ENCODE peak calls at places on chromosomes 11 and 22, in nine cellular contexts. H is K562, N is HCT116, O is sigmoid colon, P is prostate gland, B is transverse colon, J is HepG2, S is vagina, Y is upper lobe of left lung. Z is an unnamed sample.

GRCh38 chr11:6315811-6316425 is 4.4 kb downstream of the CAVIN3 start:
- DNase-seq in P (peak), H (peak), S (no peak), B (peak), Y (peak), J (peak), O (peak), N (peak), Z (peak)

GRCh38 chr22:36386900-36387663 is 685 bp downstream of the MYH9 start:
- DNase-seq in H (no peak), O (peak), P (peak), S (no peak), J (no peak), Y (peak), N (no peak), B (peak), Z (peak)

GRCh38 chr11:118609380-118610219 is 2.2 kb downstream of the PHLDB1 start:
- DNase-seq in J (no peak), B (no peak), P (no peak), N (no peak), O (peak), Y (no peak), H (no peak), S (no peak), Z (peak)

GRCh38 chr11:57376095-57376812 is 4.7 kb downstream of the PRG3 start:
- DNase-seq in Y (no peak), J (no peak), H (no peak), O (no peak), B (no peak), N (no peak), P (no peak), S (no peak), Z (no peak)

GRCh38 chr22:40250608-40251007 is 72.9 kb downstream of the TNRC6B start:
- DNase-seq in S (no peak), N (no peak), B (no peak), O (no peak), J (no peak), Y (no peak), H (no peak), P (no peak), Z (no peak)

GRCh38 chr22:37483050-37483449 is 3.1 kb downstream of the MFNG start:
- DNase-seq in H (no peak), B (no peak), O (no peak), Y (no peak), S (no peak), N (no peak), P (no peak), J (no peak), Z (no peak)

GRCh38 chr11:125516266-125516665 is 20.2 kb upstream of the FEZ1 start:
- DNase-seq in Y (no peak), O (no peak), N (no peak), P (no peak), S (no peak), J (no peak), H (no peak), B (no peak), Z (no peak)

GRCh38 chr22:39946571-39947407 is 13.4 kb upstream of the TMA7B start:
- DNase-seq in P (peak), B (no peak), H (peak), S (no peak), O (no peak), J (no peak), Y (no peak), N (no peak), Z (peak)

GRCh38 chr11:27698872-27699241 is 1.4 kb downstream of the BDNF start:
- DNase-seq in J (peak), N (peak), S (no peak), B (peak), O (peak), H (peak), P (peak), Y (peak), Z (no peak)

GRCh38 chr22:37179622-37180420 is 8.2 kb downstream of the C1QTNF6 start:
- DNase-seq in S (no peak), Y (no peak), N (no peak), O (peak), P (no peak), B (peak), J (no peak), H (no peak), Z (no peak)

GRCh38 chr11:16394947-16395346 is 38.6 kb upstream of the SOX6 start:
- DNase-seq in S (no peak), J (no peak), P (no peak), N (no peak), O (no peak), H (no peak), Y (no peak), B (no peak), Z (no peak)

GRCh38 chr11:1959786-1960185 is 12.7 kb downstream of the MRPL23 start:
- DNase-seq in B (no peak), N (no peak), O (peak), P (no peak), S (no peak), H (no peak), J (no peak), Y (no peak), Z (no peak)

GRCh38 chr11:17597770-17598169 is 50.7 kb downstream of the OTOG start:
- DNase-seq in J (no peak), N (no peak), Y (peak), B (no peak), P (no peak), O (peak), S (peak), H (no peak), Z (peak)

GRCh38 chr11:17063171-17064002 is 14.1 kb downstream of the RPS13 start:
- DNase-seq in Y (peak), P (peak), H (peak), S (no peak), N (peak), J (peak), O (no peak), B (peak), Z (no peak)

GRCh38 chr11:116808262-116809175 is 14.6 kb downstream of the APOA4 start:
- DNase-seq in J (peak), S (no peak), B (peak), P (peak), O (peak), N (no peak), Y (peak), H (no peak), Z (peak)

GRCh38 chr11:123057604-123058305 is 4.2 kb downstream of the HSPA8 start:
- DNase-seq in Y (no peak), J (no peak), N (no peak), P (no peak), S (no peak), H (no peak), O (no peak), B (no peak), Z (no peak)
- TF ChIP-seq POLR2AphosphoS5 in Y (no peak), J (no peak), N (peak), P (no peak), S (no peak), H (no peak), O (no peak), B (no peak), Z (no peak)

DNA sequence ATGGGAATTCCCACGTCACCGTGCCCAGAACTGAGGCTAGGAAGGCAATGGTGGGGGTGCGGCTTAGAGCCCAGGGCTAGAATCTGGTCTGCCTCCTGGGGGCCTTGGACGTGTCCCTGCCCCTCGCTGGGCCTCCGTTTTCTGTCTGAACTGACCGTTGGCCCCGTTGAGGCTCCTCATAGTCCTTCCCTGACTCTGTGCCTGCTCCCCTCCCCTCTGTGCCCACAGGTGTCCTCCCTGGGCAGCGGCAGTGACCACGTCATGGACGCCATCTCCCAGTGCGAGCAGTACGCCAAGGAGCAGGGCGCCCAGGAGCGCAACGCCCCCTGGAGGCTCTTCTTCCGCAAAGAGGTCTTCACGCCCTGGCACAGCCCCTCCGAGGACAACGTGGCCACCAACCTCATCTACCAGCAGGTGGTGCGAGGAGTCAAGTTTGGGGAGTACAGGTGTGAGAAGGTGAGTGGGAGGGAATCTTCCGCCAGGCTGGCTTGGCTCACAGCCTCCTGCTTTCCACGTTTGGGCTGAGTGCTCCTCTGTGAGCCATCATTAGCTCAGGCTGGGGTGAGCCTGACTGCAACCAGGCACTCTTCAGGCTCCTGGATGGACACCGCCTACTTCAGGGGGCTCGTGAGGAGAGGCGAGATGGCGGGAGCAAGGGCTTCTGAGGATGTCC is 63.9 kb downstream of the MYO7A start:
- DNase-seq in Y (peak), B (peak), O (no peak), J (peak), S (no peak), N (peak), H (peak), P (peak), Z (peak)
- TF ChIP-seq CTCF in Y (no peak), B (peak), O (no peak), J (peak), S (peak), N (peak), H (peak), P (peak), Z (peak)

GRCh38 chr11:30990625-30991348 is 378.8 kb downstream of the DCDC1 start:
- DNase-seq in S (no peak), B (no peak), O (no peak), Y (no peak), J (no peak), N (no peak), P (no peak), H (no peak), Z (no peak)

GRCh38 chr11:30991376-30991775 is 378.2 kb downstream of the DCDC1 start:
- DNase-seq in J (no peak), O (no peak), S (no peak), Y (no peak), B (no peak), P (no peak), N (no peak), H (no peak), Z (no peak)

GRCh38 chr11:30987819-30988218 is 381.7 kb downstream of the DCDC1 start:
- DNase-seq in O (no peak), B (no peak), J (no peak), Y (no peak), P (no peak), H (no peak), S (no peak), N (no peak), Z (no peak)

GRCh38 chr11:30992513-30992849 is 377.1 kb downstream of the DCDC1 start:
- DNase-seq in O (no peak), S (no peak), N (no peak), J (peak), Y (no peak), B (no peak), P (no peak), H (no peak), Z (no peak)

DNA sequence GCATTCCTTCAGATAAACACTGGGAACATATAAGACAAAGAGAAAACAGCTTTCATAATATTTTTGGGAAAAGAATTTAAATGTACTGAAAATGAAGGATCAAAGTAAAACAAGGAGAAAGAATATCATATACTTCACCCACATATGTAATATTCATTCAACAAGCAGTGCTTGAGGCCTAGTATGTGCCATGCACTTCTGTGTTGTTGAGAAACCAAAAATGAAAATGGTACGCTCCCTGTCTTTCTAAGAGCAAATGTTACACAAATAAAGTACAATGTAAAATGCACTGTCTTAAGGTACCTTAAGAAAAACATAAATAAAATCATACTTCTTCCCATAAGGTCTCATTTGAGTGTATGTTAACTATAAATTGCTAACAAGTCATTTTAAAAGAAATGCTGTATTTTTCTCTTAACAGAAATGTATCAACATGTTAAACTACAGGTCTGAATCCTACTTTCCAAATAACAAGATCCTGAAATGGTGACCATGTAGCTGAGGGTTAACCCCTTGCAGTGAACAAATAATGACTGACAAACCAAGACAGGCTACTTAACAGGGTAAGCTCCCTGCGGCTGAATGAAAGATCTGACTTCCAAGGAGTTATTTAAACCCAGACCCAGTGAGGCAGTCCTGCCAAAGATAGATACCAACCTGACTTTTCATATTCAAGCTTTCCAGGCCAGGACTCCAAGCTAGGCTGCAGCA is 377.6 kb downstream of the DCDC1 start:
- DNase-seq in N (no peak), P (no peak), Y (no peak), J (no peak), S (no peak), O (no peak), B (no peak), H (no peak), Z (no peak)
- H3K4me3 ChIP-seq in N (no peak), P (no peak), Y (no peak), J (peak), S (no peak), O (no peak), B (no peak), H (no peak), Z (no peak)

DNA sequence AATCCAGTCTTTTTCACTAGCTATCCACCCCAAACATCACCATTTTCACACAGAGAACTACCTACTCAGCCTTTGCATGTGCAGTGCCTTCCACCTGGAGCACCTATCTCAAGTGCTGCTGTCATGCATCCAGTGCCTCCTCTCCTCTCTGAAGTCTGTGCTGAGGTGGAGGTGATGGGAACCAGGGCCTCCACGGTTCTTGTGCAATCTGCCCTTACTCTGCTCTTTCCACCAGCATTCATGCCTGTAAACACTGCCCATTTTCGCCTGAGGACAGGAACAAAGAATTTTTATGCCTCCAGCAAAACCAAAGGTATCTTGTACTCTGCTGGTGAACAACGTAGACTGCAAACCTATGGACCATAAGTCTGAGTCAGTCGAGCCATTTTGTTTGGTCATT is 27.0 kb downstream of the PITPNB start:
- DNase-seq in B (no peak), H (no peak), S (no peak), O (no peak), Y (no peak), N (no peak), P (no peak), J (no peak), Z (no peak)
- TF ChIP-seq POLR2AphosphoS5 in B (no peak), H (no peak), S (no peak), O (no peak), Y (no peak), N (no peak), P (no peak), J (no peak), Z (no peak)

GRCh38 chr11:9663699-9664275 is at the start of gene SWAP70:
- DNase-seq in O (peak), S (no peak), Y (peak), P (peak), N (peak), B (peak), J (peak), H (peak), Z (peak)
- TF ChIP-seq CTCF in O (peak), S (peak), Y (peak), P (peak), N (no peak), B (peak), J (peak), H (no peak), Z (peak)

DNA sequence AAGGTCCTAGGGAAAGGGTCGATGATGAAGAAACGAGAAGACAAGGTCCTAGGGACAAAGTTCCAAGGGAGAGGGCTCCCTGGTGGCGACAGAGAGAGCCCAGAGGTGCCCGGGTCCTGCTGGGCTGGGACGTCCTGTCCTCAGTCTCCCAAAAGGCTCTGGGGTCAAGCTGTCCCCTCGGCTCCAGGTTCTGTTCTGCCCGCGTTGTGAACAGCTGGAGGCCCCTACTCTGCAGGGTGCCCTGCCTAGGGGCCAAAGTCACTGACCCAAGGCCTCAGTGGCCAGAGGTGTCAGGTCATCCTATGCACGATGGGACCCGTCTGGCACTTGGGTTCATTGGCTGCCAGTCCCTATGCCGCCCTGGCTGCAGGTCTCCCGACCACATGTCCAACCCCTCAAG is 49.9 kb upstream of the SLC22A12 start:
- DNase-seq in J (no peak), P (no peak), Y (no peak), N (no peak), B (no peak), H (no peak), S (no peak), O (no peak), Z (no peak)
- H3K4me3 ChIP-seq in J (no peak), P (no peak), Y (no peak), N (no peak), B (no peak), H (no peak), S (no peak), O (no peak), Z (no peak)